ENCODE peak calls at places on chromosomes 3 and 15, in six cellular contexts. B is tibial nerve, Z is bronchial epithelial cell, S is epithelial cell of esophagus, L is right atrium auricular region, C is choroid plexus epithelial cell. I is an unnamed sample.

GRCh38 chr3:45638299-45639043 is 43.9 kb downstream of the LIMD1 start:
- DNase-seq in B (no peak), Z (no peak), S (no peak), L (no peak), C (no peak), I (no peak)

GRCh38 chr3:43155464-43156121 is 49.7 kb upstream of the POMGNT2 start:
- DNase-seq in B (peak), Z (peak), S (peak), L (peak), C (peak), I (peak)

GRCh38 chr15:52567886-52568568 is 803 bp downstream of the ARPP19 start:
- DNase-seq in B (no peak), Z (peak), S (peak), L (no peak), C (peak), I (no peak)

GRCh38 chr3:44439499-44440295 is 37.8 kb downstream of the ZNF445 start:
- DNase-seq in B (peak), Z (peak), S (no peak), L (peak), C (peak), I (no peak)

GRCh38 chr15:26438718-26439117 is 334.1 kb downstream of the GABRB3 start:
- DNase-seq in B (no peak), Z (no peak), S (no peak), L (no peak), C (no peak), I (no peak)

GRCh38 chr3:151210676-151211381 is 7.8 kb upstream of the GPR171 start:
- DNase-seq in B (no peak), Z (no peak), S (no peak), L (no peak), C (peak), I (no peak)

GRCh38 chr15:64010719-64011118 is 35.6 kb downstream of the DAPK2 start:
- DNase-seq in B (no peak), Z (peak), S (peak), L (peak), C (peak), I (peak)

GRCh38 chr3:179624471-179624870 is 19.9 kb downstream of the NDUFB5 start:
- DNase-seq in B (no peak), Z (no peak), S (no peak), L (no peak), C (peak), I (no peak)

GRCh38 chr3:55405436-55405835 is 81.7 kb downstream of the WNT5A start:
- DNase-seq in B (no peak), Z (peak), S (peak), L (no peak), C (peak), I (no peak)

GRCh38 chr3:16999871-17000270 is 115.1 kb downstream of the PLCL2 start:
- DNase-seq in B (no peak), Z (no peak), S (no peak), L (no peak), C (no peak), I (no peak)

GRCh38 chr15:57231559-57231958 is 144.7 kb upstream of the CGNL1 start:
- DNase-seq in B (no peak), Z (no peak), S (no peak), L (no peak), C (no peak), I (no peak)

GRCh38 chr15:42065008-42065407 is 29.4 kb downstream of the PLA2G4D start:
- DNase-seq in B (no peak), Z (no peak), S (peak), L (no peak), C (no peak), I (no peak)

GRCh38 chr15:40314723-40315276 is 7.1 kb upstream of the PLCB2 start:
- DNase-seq in B (no peak), Z (peak), S (peak), L (no peak), C (no peak), I (peak)

GRCh38 chr15:63178034-63178433 is 11.4 kb upstream of the RAB8B start:
- DNase-seq in B (no peak), Z (no peak), S (no peak), L (peak), C (no peak), I (no peak)

GRCh38 chr3:74067296-74067695 is 442.6 kb upstream of the PDZRN3 start:
- DNase-seq in B (no peak), Z (peak), S (peak), L (no peak), C (peak), I (peak)

GRCh38 chr3:64344721-64345207 is 119.5 kb upstream of the PRICKLE2 start:
- DNase-seq in B (no peak), Z (peak), S (peak), L (no peak), C (peak), I (peak)

GRCh38 chr3:71152039-71152891 is 431.3 kb downstream of the FOXP1 start:
- DNase-seq in B (no peak), Z (no peak), S (no peak), L (no peak), C (no peak), I (no peak)

GRCh38 chr3:54691230-54691900 is 236.5 kb downstream of the LRTM1 start:
- DNase-seq in B (no peak), Z (peak), S (no peak), L (no peak), C (peak), I (peak)

GRCh38 chr15:65059369-65059750 is 8.4 kb downstream of the RASL12 start:
- DNase-seq in B (no peak), Z (no peak), S (no peak), L (no peak), C (no peak), I (no peak)

GRCh38 chr3:141373768-141374526 is 5.6 kb downstream of the ZBTB38 start:
- DNase-seq in B (no peak), Z (no peak), S (peak), L (no peak), C (peak), I (peak)

GRCh38 chr3:54123538-54124196 is 1.3 kb downstream of the CACNA2D3 start:
- DNase-seq in B (no peak), Z (no peak), S (no peak), L (no peak), C (no peak), I (no peak)

GRCh38 chr3:27723803-27724458 is 1.8 kb upstream of the EOMES start:
- DNase-seq in B (no peak), Z (no peak), S (no peak), L (no peak), C (no peak), I (peak)
- H3K4me3 ChIP-seq in B (no peak), Z (no peak), S (no peak), L (peak), C (no peak), I (no peak)

GRCh38 chr3:98331329-98331728 is 22.3 kb upstream of the OR5K4 start:
- DNase-seq in B (no peak), Z (no peak), S (no peak), L (no peak), C (no peak), I (no peak)
- TF ChIP-seq CTCF in B (no peak), Z (no peak), S (no peak), L (no peak), C (no peak), I (no peak)

GRCh38 chr3:132549169-132549568 is 47.9 kb upstream of the ACKR4 start:
- DNase-seq in B (no peak), Z (no peak), S (no peak), L (no peak), C (no peak), I (no peak)
- H3K4me3 ChIP-seq in B (no peak), Z (no peak), S (no peak), L (no peak), C (no peak), I (no peak)

GRCh38 chr3:84547207-84547606 is 411.6 kb upstream of the CADM2 start:
- DNase-seq in B (no peak), Z (no peak), S (no peak), L (no peak), C (peak), I (no peak)

GRCh38 chr3:84547971-84548970 is 410.5 kb upstream of the CADM2 start:
- DNase-seq in B (no peak), Z (peak), S (peak), L (no peak), C (peak), I (peak)
- TF ChIP-seq CTCF in B (peak), Z (peak), S (peak), L (peak), C (peak), I (no peak)

DNA sequence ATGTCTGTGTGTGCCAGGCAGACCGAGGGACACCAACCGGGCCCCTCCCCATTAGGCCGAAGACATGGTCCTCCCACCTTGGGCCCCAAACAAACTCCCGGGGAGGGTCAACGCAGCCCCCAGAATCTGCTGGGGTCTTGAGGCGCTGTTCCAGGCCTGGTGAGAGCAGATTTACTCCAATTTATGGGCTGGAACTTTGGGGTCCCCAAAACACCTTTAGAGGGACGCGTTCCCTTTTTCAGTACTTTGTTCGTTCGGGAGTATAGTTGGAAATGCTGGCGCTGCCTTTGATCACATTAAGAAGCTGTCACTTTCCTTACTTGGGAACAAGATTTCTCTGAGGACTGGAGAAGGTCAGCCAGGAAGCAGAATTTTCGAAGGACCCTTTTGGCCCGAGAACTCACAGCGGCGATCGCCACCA is 2.3 kb downstream of the GATA2 start:
- DNase-seq in B (no peak), Z (no peak), S (no peak), L (no peak), C (no peak), I (no peak)
- H3K4me3 ChIP-seq in B (no peak), Z (no peak), S (no peak), L (peak), C (no peak), I (peak)

GRCh38 chr15:76117181-76117580 is 57.4 kb downstream of the TMEM266 start:
- DNase-seq in B (no peak), Z (no peak), S (no peak), L (no peak), C (no peak), I (no peak)
- TF ChIP-seq CTCF in B (no peak), Z (no peak), S (no peak), L (no peak), C (no peak), I (no peak)

GRCh38 chr3:177494216-177494615 is 296.9 kb upstream of the TBL1XR1 start:
- DNase-seq in B (no peak), Z (no peak), S (no peak), L (no peak), C (no peak), I (no peak)
- H3K4me3 ChIP-seq in B (no peak), Z (no peak), S (no peak), L (no peak), C (no peak), I (no peak)

GRCh38 chr15:48601095-48601494 is 44.4 kb downstream of the FBN1 start:
- DNase-seq in B (no peak), Z (no peak), S (no peak), L (no peak), C (no peak), I (no peak)

GRCh38 chr15:48603922-48604321 is 41.6 kb downstream of the FBN1 start:
- DNase-seq in B (no peak), Z (no peak), S (peak), L (no peak), C (no peak), I (no peak)

GRCh38 chr15:48602358-48603122 is 43.0 kb downstream of the FBN1 start:
- DNase-seq in B (no peak), Z (peak), S (peak), L (no peak), C (peak), I (peak)

GRCh38 chr15:48604567-48604966 is 40.9 kb downstream of the FBN1 start:
- DNase-seq in B (no peak), Z (no peak), S (no peak), L (no peak), C (no peak), I (peak)

DNA sequence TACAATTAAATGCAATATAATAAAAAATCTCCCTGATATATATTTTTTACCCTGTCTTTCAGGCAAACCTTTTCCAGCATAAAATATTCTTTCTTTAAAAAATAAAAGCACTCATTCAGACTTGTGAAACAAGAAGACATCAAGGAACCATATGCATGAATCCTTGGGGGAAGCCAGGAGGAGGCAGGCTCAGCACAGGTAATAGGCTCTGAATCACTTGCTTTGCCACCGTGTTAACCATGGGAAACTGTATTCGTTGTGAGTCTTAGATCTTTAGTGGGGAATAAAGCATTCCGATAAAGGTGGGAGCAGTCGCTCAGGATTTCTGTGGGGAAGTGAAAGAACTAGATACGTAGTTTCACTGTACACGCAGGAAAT is 42.4 kb downstream of the FBN1 start:
- DNase-seq in B (no peak), Z (no peak), S (peak), L (no peak), C (no peak), I (no peak)
- TF ChIP-seq CTCF in B (no peak), Z (no peak), S (peak), L (no peak), C (peak), I (no peak)

GRCh38 chr15:60916674-60917468 is 312.2 kb downstream of the RORA start:
- DNase-seq in B (peak), Z (peak), S (peak), L (peak), C (peak), I (peak)
- H3K4me3 ChIP-seq in B (no peak), Z (no peak), S (no peak), L (peak), C (no peak), I (no peak)

I was measured in foreskin fibroblast.